ENCODE peak calls at places on chromosomes 4 and X, in eight cellular contexts. One of them, this sample, is unnamed.

GRCh38 chr4:176339936-176340761 is 20.4 kb downstream of the SPCS3 start:
- DNase-seq in CD8-positive, alpha-beta T cell: no peak
- DNase-seq in CD8-positive, alpha-beta memory T cell: no peak
- DNase-seq in ascending aorta: no peak
- DNase-seq in OCI-LY7: no peak
- DNase-seq in tibial artery: no peak
- DNase-seq in iPS DF 6.9: no peak
- DNase-seq in cardiac muscle cell: no peak
- DNase-seq in this sample: no peak

GRCh38 chr4:113294910-113295309 is 245.5 kb downstream of the ANK2 start:
- DNase-seq in CD8-positive, alpha-beta T cell: no peak
- DNase-seq in CD8-positive, alpha-beta memory T cell: no peak
- DNase-seq in ascending aorta: no peak
- DNase-seq in OCI-LY7: no peak
- DNase-seq in tibial artery: no peak
- DNase-seq in iPS DF 6.9: no peak
- DNase-seq in cardiac muscle cell: no peak
- DNase-seq in this sample: no peak

GRCh38 chr4:90951037-90951436 is 823.8 kb downstream of the CCSER1 start:
- DNase-seq in CD8-positive, alpha-beta T cell: no peak
- DNase-seq in CD8-positive, alpha-beta memory T cell: no peak
- DNase-seq in ascending aorta: no peak
- DNase-seq in OCI-LY7: no peak
- DNase-seq in tibial artery: no peak
- DNase-seq in iPS DF 6.9: no peak
- DNase-seq in cardiac muscle cell: peak; percentile 51
- DNase-seq in this sample: no peak

GRCh38 chr4:180949825-180950224 is 1293.4 kb upstream of the TENM3 start:
- DNase-seq in CD8-positive, alpha-beta T cell: no peak
- DNase-seq in CD8-positive, alpha-beta memory T cell: no peak
- DNase-seq in ascending aorta: no peak
- DNase-seq in OCI-LY7: no peak
- DNase-seq in tibial artery: no peak
- DNase-seq in iPS DF 6.9: no peak
- DNase-seq in cardiac muscle cell: no peak
- DNase-seq in this sample: no peak

GRCh38 chr4:140343303-140343702 is 30.1 kb upstream of the SCOC start:
- DNase-seq in CD8-positive, alpha-beta T cell: no peak
- DNase-seq in CD8-positive, alpha-beta memory T cell: no peak
- DNase-seq in ascending aorta: no peak
- DNase-seq in OCI-LY7: no peak
- DNase-seq in tibial artery: no peak
- DNase-seq in iPS DF 6.9: no peak
- DNase-seq in cardiac muscle cell: peak; percentile 50
- DNase-seq in this sample: peak; percentile 81

GRCh38 chr4:142353149-142353738 is 492.9 kb downstream of the INPP4B start:
- DNase-seq in CD8-positive, alpha-beta T cell: no peak
- DNase-seq in CD8-positive, alpha-beta memory T cell: peak; percentile 34
- DNase-seq in ascending aorta: no peak
- DNase-seq in OCI-LY7: peak; percentile 44
- DNase-seq in tibial artery: no peak
- DNase-seq in iPS DF 6.9: peak; percentile 20
- DNase-seq in cardiac muscle cell: peak; percentile 81
- DNase-seq in this sample: no peak

GRCh38 chrX:153456161-153456560 is 10.3 kb upstream of the TREX2 start:
- DNase-seq in CD8-positive, alpha-beta T cell: no peak
- DNase-seq in CD8-positive, alpha-beta memory T cell: no peak
- DNase-seq in ascending aorta: no peak
- DNase-seq in OCI-LY7: no peak
- DNase-seq in tibial artery: peak; percentile 10
- DNase-seq in iPS DF 6.9: no peak
- DNase-seq in cardiac muscle cell: no peak
- DNase-seq in this sample: no peak

GRCh38 chr4:16129336-16129735 is 45.5 kb upstream of the PROM1 start:
- DNase-seq in CD8-positive, alpha-beta T cell: no peak
- DNase-seq in CD8-positive, alpha-beta memory T cell: no peak
- DNase-seq in ascending aorta: no peak
- DNase-seq in OCI-LY7: no peak
- DNase-seq in tibial artery: no peak
- DNase-seq in iPS DF 6.9: no peak
- DNase-seq in cardiac muscle cell: no peak
- DNase-seq in this sample: no peak

GRCh38 chr4:82779032-82779431 is 19.6 kb downstream of the SCD5 start:
- DNase-seq in CD8-positive, alpha-beta T cell: no peak
- DNase-seq in CD8-positive, alpha-beta memory T cell: no peak
- DNase-seq in ascending aorta: no peak
- DNase-seq in OCI-LY7: no peak
- DNase-seq in tibial artery: no peak
- DNase-seq in iPS DF 6.9: no peak
- DNase-seq in cardiac muscle cell: peak; percentile 63
- DNase-seq in this sample: no peak

GRCh38 chrX:75337525-75337924 is 63.6 kb downstream of the UPRT start:
- DNase-seq in CD8-positive, alpha-beta T cell: no peak
- DNase-seq in CD8-positive, alpha-beta memory T cell: no peak
- DNase-seq in ascending aorta: no peak
- DNase-seq in OCI-LY7: no peak
- DNase-seq in tibial artery: no peak
- DNase-seq in iPS DF 6.9: no peak
- DNase-seq in cardiac muscle cell: no peak
- DNase-seq in this sample: no peak
- H3K9me3 ChIP-seq in CD8-positive, alpha-beta T cell: no peaks in the 10 kb centered on the region
- H3K9me3 ChIP-seq in CD8-positive, alpha-beta memory T cell: no peaks in the 10 kb centered on the region
- H3K9me3 ChIP-seq in ascending aorta: no peaks in the 10 kb centered on the region
- H3K9me3 ChIP-seq in OCI-LY7: no peaks in the 10 kb centered on the region
- H3K9me3 ChIP-seq in tibial artery: peaks cover 4% of the 10 kb centered on the region
- H3K9me3 ChIP-seq in iPS DF 6.9: no peaks in the 10 kb centered on the region
- H3K9me3 ChIP-seq in cardiac muscle cell: no peaks in the 10 kb centered on the region
- H3K9me3 ChIP-seq in this sample: no peaks in the 10 kb centered on the region

DNA sequence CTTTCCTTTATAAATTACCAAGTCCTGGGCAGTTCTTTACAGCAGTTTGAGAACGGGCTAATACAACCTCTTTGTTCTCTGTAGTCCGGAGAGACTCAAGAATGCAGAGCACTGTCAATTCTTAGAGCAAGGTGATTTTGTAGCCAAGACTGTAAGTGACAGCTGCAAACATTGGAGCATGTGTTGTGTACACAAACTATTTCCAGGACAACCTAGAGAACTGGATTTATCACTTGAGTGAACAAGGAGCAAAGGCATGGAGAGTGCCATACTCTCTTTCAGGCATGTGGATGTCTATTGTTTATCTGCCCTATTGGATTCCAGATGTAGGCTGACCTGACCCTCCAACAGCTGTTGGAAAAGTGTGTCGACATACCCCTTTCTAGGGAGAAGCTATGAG is 153.9 kb downstream of the SPANXN3 start:
- DNase-seq in CD8-positive, alpha-beta T cell: no peak
- DNase-seq in CD8-positive, alpha-beta memory T cell: no peak
- DNase-seq in ascending aorta: no peak
- DNase-seq in OCI-LY7: no peak
- DNase-seq in tibial artery: no peak
- DNase-seq in iPS DF 6.9: no peak
- DNase-seq in cardiac muscle cell: no peak
- DNase-seq in this sample: no peak
- H3K9me3 ChIP-seq in CD8-positive, alpha-beta T cell: no peaks in the 10 kb centered on the region
- H3K9me3 ChIP-seq in CD8-positive, alpha-beta memory T cell: no peaks in the 10 kb centered on the region
- H3K9me3 ChIP-seq in ascending aorta: no peaks in the 10 kb centered on the region
- H3K9me3 ChIP-seq in OCI-LY7: no peaks in the 10 kb centered on the region
- H3K9me3 ChIP-seq in tibial artery: no peaks in the 10 kb centered on the region
- H3K9me3 ChIP-seq in iPS DF 6.9: no peaks in the 10 kb centered on the region
- H3K9me3 ChIP-seq in cardiac muscle cell: no peaks in the 10 kb centered on the region
- H3K9me3 ChIP-seq in this sample: no peaks in the 10 kb centered on the region

GRCh38 chrX:55389376-55389775 is 62.6 kb upstream of the MAGEH1 start:
- DNase-seq in CD8-positive, alpha-beta T cell: no peak
- DNase-seq in CD8-positive, alpha-beta memory T cell: no peak
- DNase-seq in ascending aorta: no peak
- DNase-seq in OCI-LY7: no peak
- DNase-seq in tibial artery: no peak
- DNase-seq in iPS DF 6.9: no peak
- DNase-seq in cardiac muscle cell: no peak
- DNase-seq in this sample: no peak
- H3K9me3 ChIP-seq in CD8-positive, alpha-beta T cell: no peaks in the 10 kb centered on the region
- H3K9me3 ChIP-seq in CD8-positive, alpha-beta memory T cell: no peaks in the 10 kb centered on the region
- H3K9me3 ChIP-seq in ascending aorta: no peaks in the 10 kb centered on the region
- H3K9me3 ChIP-seq in OCI-LY7: no peaks in the 10 kb centered on the region
- H3K9me3 ChIP-seq in tibial artery: peaks cover 10% of the 10 kb centered on the region
- H3K9me3 ChIP-seq in iPS DF 6.9: no peaks in the 10 kb centered on the region
- H3K9me3 ChIP-seq in cardiac muscle cell: no peaks in the 10 kb centered on the region
- H3K9me3 ChIP-seq in this sample: no peaks in the 10 kb centered on the region

DNA sequence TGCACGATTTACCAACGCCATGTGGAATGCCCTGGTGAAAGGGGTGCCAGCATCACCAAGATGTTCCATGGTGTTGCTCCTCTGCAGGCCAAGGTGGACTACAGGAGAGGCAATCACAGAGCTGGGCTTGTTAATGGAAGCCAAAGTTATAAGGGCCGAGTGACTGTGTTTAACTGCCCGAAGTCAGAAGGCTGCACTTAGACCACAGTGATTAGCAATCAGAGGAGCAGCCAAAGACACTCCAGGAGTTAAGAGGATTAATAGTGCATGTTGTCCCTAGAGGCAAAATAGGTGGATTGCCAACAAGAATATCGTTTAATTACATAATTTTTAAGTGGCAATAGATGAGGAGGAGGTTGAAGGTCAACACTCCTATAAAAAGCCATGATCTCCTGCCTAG is 22.8 kb upstream of the SLC25A43 start:
- DNase-seq in CD8-positive, alpha-beta T cell: no peak
- DNase-seq in CD8-positive, alpha-beta memory T cell: no peak
- DNase-seq in ascending aorta: no peak
- DNase-seq in OCI-LY7: no peak
- DNase-seq in tibial artery: no peak
- DNase-seq in iPS DF 6.9: no peak
- DNase-seq in cardiac muscle cell: no peak
- DNase-seq in this sample: no peak
- H3K9me3 ChIP-seq in CD8-positive, alpha-beta T cell: no peaks in the 10 kb centered on the region
- H3K9me3 ChIP-seq in CD8-positive, alpha-beta memory T cell: no peaks in the 10 kb centered on the region
- H3K9me3 ChIP-seq in ascending aorta: no peaks in the 10 kb centered on the region
- H3K9me3 ChIP-seq in OCI-LY7: no peaks in the 10 kb centered on the region
- H3K9me3 ChIP-seq in tibial artery: no peaks in the 10 kb centered on the region
- H3K9me3 ChIP-seq in iPS DF 6.9: no peaks in the 10 kb centered on the region
- H3K9me3 ChIP-seq in cardiac muscle cell: no peaks in the 10 kb centered on the region
- H3K9me3 ChIP-seq in this sample: no peaks in the 10 kb centered on the region

DNA sequence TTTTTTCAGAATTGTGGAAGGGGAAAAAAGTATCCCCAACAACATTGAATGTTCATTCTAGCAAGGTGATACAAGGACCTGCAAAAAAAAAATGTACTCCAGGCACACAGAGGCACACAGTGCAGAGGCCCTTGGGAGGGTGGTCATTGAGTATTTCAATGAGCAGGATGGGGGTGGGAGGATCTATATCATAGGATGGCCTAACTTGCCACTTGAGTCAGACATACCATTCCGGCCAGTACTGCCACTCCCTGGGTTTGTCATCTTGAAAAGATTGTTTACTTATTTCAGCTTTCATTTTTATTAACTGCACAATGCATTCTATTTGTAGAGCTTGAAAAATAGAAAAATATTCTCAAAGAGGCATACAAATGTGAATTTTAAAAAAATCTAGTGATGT is 18.7 kb downstream of the ZNF595 start:
- DNase-seq in CD8-positive, alpha-beta T cell: no peak
- DNase-seq in CD8-positive, alpha-beta memory T cell: no peak
- DNase-seq in ascending aorta: no peak
- DNase-seq in OCI-LY7: no peak
- DNase-seq in tibial artery: no peak
- DNase-seq in iPS DF 6.9: no peak
- DNase-seq in cardiac muscle cell: no peak
- DNase-seq in this sample: no peak
- H3K9me3 ChIP-seq in CD8-positive, alpha-beta T cell: peaks cover 17% of the 10 kb centered on the region
- H3K9me3 ChIP-seq in CD8-positive, alpha-beta memory T cell: peaks cover 35% of the 10 kb centered on the region
- H3K9me3 ChIP-seq in ascending aorta: peaks cover 64% of the 10 kb centered on the region
- H3K9me3 ChIP-seq in OCI-LY7: peaks cover 28% of the 10 kb centered on the region
- H3K9me3 ChIP-seq in tibial artery: peaks cover 56% of the 10 kb centered on the region
- H3K9me3 ChIP-seq in iPS DF 6.9: peaks cover 4% of the 10 kb centered on the region
- H3K9me3 ChIP-seq in cardiac muscle cell: no peaks in the 10 kb centered on the region
- H3K9me3 ChIP-seq in this sample: peaks cover 28% of the 10 kb centered on the region